ENCODE peak calls at places on chromosome 9, in seven cellular contexts. H is AG20443, P is GM04503, F is non-pigmented ciliary epithelial cell, K is cerebellum, Z is NCI-H1105, G is RCC 7860. U is an unnamed sample.

GRCh38 chr9:110520120-110520701 is 59.3 kb downstream of the SVEP1 start:
- DNase-seq in Z (no peak), H (peak), K (no peak), F (no peak), G (no peak), P (peak), U (no peak)

GRCh38 chr9:81686614-81687520 is 2.5 kb downstream of the TLE1 start:
- DNase-seq in H (peak), F (no peak), Z (peak), K (peak), G (peak), P (no peak), U (no peak)

GRCh38 chr9:77838986-77839385 is 190.9 kb upstream of the GNA14 start:
- DNase-seq in F (no peak), P (no peak), G (no peak), Z (no peak), K (no peak), H (no peak), U (no peak)

GRCh38 chr9:3968891-3969290 is 331.0 kb downstream of the GLIS3 start:
- DNase-seq in Z (no peak), K (no peak), G (peak), P (no peak), H (peak), F (no peak), U (no peak)

GRCh38 chr9:16735000-16735399 is 135.5 kb downstream of the BNC2 start:
- DNase-seq in K (no peak), P (no peak), H (no peak), G (no peak), Z (no peak), F (no peak), U (no peak)

GRCh38 chr9:69122391-69123141 is 51.5 kb upstream of the TJP2 start:
- DNase-seq in F (peak), K (no peak), G (peak), Z (peak), P (no peak), H (peak), U (no peak)

GRCh38 chr9:89558948-89559347 is 45.9 kb upstream of the GADD45G start:
- DNase-seq in P (no peak), F (no peak), H (no peak), Z (no peak), K (no peak), G (no peak), U (no peak)

GRCh38 chr9:77651203-77651602 is 3.1 kb upstream of the GNA14 start:
- DNase-seq in P (no peak), G (no peak), Z (no peak), K (no peak), F (no peak), H (no peak), U (no peak)

GRCh38 chr9:115135786-115136185 is 17.8 kb upstream of the TNC start:
- DNase-seq in Z (no peak), G (no peak), F (no peak), K (no peak), P (no peak), H (peak), U (no peak)

GRCh38 chr9:109256381-109256780 is 64.5 kb downstream of the EPB41L4B start:
- DNase-seq in K (no peak), F (no peak), Z (no peak), P (no peak), H (no peak), G (peak), U (no peak)

GRCh38 chr9:37994639-37995347 is 74.2 kb downstream of the SHB start:
- DNase-seq in G (peak), Z (peak), F (no peak), K (no peak), P (no peak), H (peak), U (peak)

GRCh38 chr9:32136700-32137339 is 247.6 kb upstream of the ACO1 start:
- DNase-seq in F (no peak), K (no peak), H (no peak), Z (no peak), P (no peak), G (no peak), U (no peak)

GRCh38 chr9:101737165-101737704 is 1.2 kb downstream of the GRIN3A start:
- DNase-seq in Z (no peak), P (no peak), K (no peak), G (no peak), H (peak), F (no peak), U (no peak)

GRCh38 chr9:87077986-87078385 is 130.7 kb upstream of the GAS1 start:
- DNase-seq in Z (no peak), H (no peak), K (no peak), F (no peak), P (no peak), G (no peak), U (no peak)

GRCh38 chr9:15936316-15936869 is 383.6 kb downstream of the CCDC171 start:
- DNase-seq in F (no peak), Z (peak), K (no peak), G (no peak), P (peak), H (peak), U (no peak)

GRCh38 chr9:18791074-18791473 is 241.9 kb downstream of the SAXO1 start:
- DNase-seq in H (no peak), G (no peak), F (no peak), Z (no peak), K (no peak), P (no peak), U (no peak)

GRCh38 chr9:32524558-32525461 is 1.2 kb downstream of the RIGI start:
- DNase-seq in H (no peak), K (no peak), P (no peak), G (no peak), Z (no peak), F (no peak), U (peak)

GRCh38 chr9:86452194-86452828 is 98.1 kb upstream of the TUT7 start:
- DNase-seq in G (no peak), F (no peak), P (no peak), K (no peak), Z (no peak), H (no peak), U (no peak)

GRCh38 chr9:130835441-130836298 is 616 bp downstream of the ABL1 start:
- DNase-seq in P (no peak), H (peak), Z (peak), K (peak), G (no peak), F (no peak), U (no peak)

GRCh38 chr9:114911167-114911821 is 19.1 kb downstream of the TNFSF8 start:
- DNase-seq in F (no peak), P (peak), G (peak), K (peak), H (peak), Z (peak), U (no peak)

GRCh38 chr9:34988218-34989055 is 1.1 kb upstream of the DNAJB5 start:
- DNase-seq in P (no peak), Z (no peak), F (no peak), H (peak), G (no peak), K (peak), U (no peak)

GRCh38 chr9:110192531-110193326 is 15.2 kb downstream of the C9orf152 start:
- DNase-seq in P (peak), F (peak), G (no peak), H (peak), K (no peak), Z (no peak), U (no peak)

GRCh38 chr9:8961186-8961666 is 1161.6 kb upstream of the DMAC1 start:
- DNase-seq in P (no peak), G (no peak), Z (no peak), H (no peak), K (no peak), F (no peak), U (no peak)

GRCh38 chr9:110538621-110539020 is 40.9 kb downstream of the SVEP1 start:
- DNase-seq in H (no peak), G (no peak), F (no peak), K (no peak), Z (no peak), P (no peak), U (no peak)

GRCh38 chr9:133692364-133692985 is 45.7 kb downstream of the SARDH start:
- DNase-seq in G (no peak), P (no peak), H (no peak), F (no peak), Z (no peak), K (no peak), U (no peak)

GRCh38 chr9:116153765-116154333 is at the start of gene PAPPA:
- DNase-seq in F (no peak), K (no peak), Z (no peak), H (peak), P (no peak), G (no peak), U (no peak)

GRCh38 chr9:91207481-91207888 is 154.2 kb downstream of the AUH start:
- DNase-seq in K (no peak), Z (no peak), F (no peak), H (peak), P (peak), G (peak), U (no peak)

GRCh38 chr9:77291714-77292113 is 114.4 kb downstream of the VPS13A start:
- DNase-seq in G (no peak), P (no peak), Z (no peak), H (peak), F (peak), K (no peak), U (no peak)

GRCh38 chr9:15444141-15444540 is 21.5 kb downstream of the SNAPC3 start:
- DNase-seq in G (no peak), H (no peak), P (no peak), F (no peak), Z (no peak), K (no peak), U (no peak)

GRCh38 chr9:29212590-29213373 is 1639.5 kb upstream of the C9orf72 start:
- DNase-seq in G (no peak), Z (peak), F (no peak), P (no peak), K (no peak), H (peak), U (no peak)

GRCh38 chr9:34577635-34578240 is 11.8 kb downstream of the CNTFR start:
- DNase-seq in G (no peak), H (no peak), Z (no peak), K (no peak), F (no peak), P (no peak), U (no peak)

GRCh38 chr9:32344551-32345182 is 39.8 kb upstream of the ACO1 start:
- DNase-seq in F (no peak), H (peak), Z (no peak), K (no peak), P (no peak), G (no peak), U (no peak)

GRCh38 chr9:130330202-130330601 is 64.6 kb downstream of the HMCN2 start:
- DNase-seq in K (no peak), P (no peak), H (no peak), F (no peak), Z (peak), G (no peak), U (no peak)

GRCh38 chr9:4320021-4320420 is 20.2 kb upstream of the GLIS3 start:
- DNase-seq in Z (no peak), G (no peak), F (no peak), K (no peak), P (no peak), H (no peak), U (no peak)

GRCh38 chr9:112081918-112082729 is 93.0 kb downstream of the SUSD1 start:
- DNase-seq in G (no peak), K (no peak), P (no peak), F (no peak), H (no peak), Z (no peak), U (no peak)

U was measured in GM12878.